ENCODE peak calls at places on chromosomes 13 and 19, in six cellular contexts. X is esophagus squamous epithelium; I is NCI-H2081; P is stimulated activated CD8-positive, alpha-beta memory T cell treated with anti-CD3 and anti-CD28 coated beads, Interleukin-12 subunit alpha, Interleukin-12 subunit beta, amount 100 ng/mL, for 1 hour; S is stimulated activated CD4-positive, alpha-beta T cell treated with anti-CD3 and anti-CD28 coated beads, Interleukin-4, amount 100 ng/mL, for 1 hour; Y is activated CD8-positive, alpha-beta memory T cell treated with anti-CD3 and anti-CD28 coated beads for 1 hour. H is an unnamed sample.

GRCh38 chr19:4606921-4607678 is 32.2 kb upstream of the TNFAIP8L1 start:
- DNase-seq in X (no peak), I (peak), P (no peak), S (no peak), Y (no peak), H (no peak)

GRCh38 chr13:34883381-34883780 is 58.7 kb upstream of the NBEA start:
- DNase-seq in X (no peak), I (no peak), P (no peak), S (no peak), Y (no peak), H (no peak)

GRCh38 chr19:42184401-42184861 is 33.0 kb downstream of the DEDD2 start:
- DNase-seq in X (no peak), I (peak), P (peak), S (peak), Y (no peak), H (peak)

GRCh38 chr13:65744761-65745160 is 1485.4 kb downstream of the PCDH9 start:
- DNase-seq in X (no peak), I (no peak), P (no peak), S (no peak), Y (no peak), H (no peak)

GRCh38 chr13:98741741-98742435 is 10.6 kb downstream of the SLC15A1 start:
- DNase-seq in X (no peak), I (no peak), P (no peak), S (no peak), Y (no peak), H (no peak)

GRCh38 chr13:70249332-70250064 is 141.2 kb upstream of the KLHL1 start:
- DNase-seq in X (no peak), I (peak), P (no peak), S (no peak), Y (no peak), H (no peak)

GRCh38 chr13:90171649-90172048 is 1175.8 kb upstream of the MIR17HG start:
- DNase-seq in X (no peak), I (no peak), P (no peak), S (no peak), Y (no peak), H (no peak)

GRCh38 chr19:35478794-35479193 is 11.5 kb downstream of the KRTDAP start:
- DNase-seq in X (no peak), I (no peak), P (no peak), S (no peak), Y (no peak), H (no peak)

GRCh38 chr13:51341804-51342203 is 2.3 kb downstream of the SERPINE3 start:
- DNase-seq in X (no peak), I (no peak), P (no peak), S (no peak), Y (no peak), H (no peak)

GRCh38 chr13:45770886-45771285 is 68.8 kb downstream of the CBY2 start:
- DNase-seq in X (no peak), I (no peak), P (no peak), S (no peak), Y (no peak), H (no peak)

GRCh38 chr13:72782717-72783116 is 784 bp downstream of the PIBF1 start:
- DNase-seq in X (no peak), I (no peak), P (no peak), S (no peak), Y (no peak), H (no peak)

GRCh38 chr19:43576479-43576878 is 878 bp downstream of the PINLYP start:
- DNase-seq in X (no peak), I (no peak), P (no peak), S (no peak), Y (no peak), H (no peak)

GRCh38 chr13:94305463-94305862 is 174.0 kb downstream of the DCT start:
- DNase-seq in X (no peak), I (no peak), P (no peak), S (no peak), Y (no peak), H (peak)

GRCh38 chr19:23095406-23095805 is 21.4 kb upstream of the ZNF730 start:
- DNase-seq in X (no peak), I (no peak), P (no peak), S (no peak), Y (no peak), H (no peak)

GRCh38 chr19:44059229-44059628 is 7.4 kb downstream of the ZNF223 start:
- DNase-seq in X (no peak), I (no peak), P (no peak), S (no peak), Y (no peak), H (no peak)

GRCh38 chr13:102564564-102564963 is 32.2 kb upstream of the TPP2 start:
- DNase-seq in X (no peak), I (no peak), P (no peak), S (no peak), Y (no peak), H (no peak)

GRCh38 chr13:30927595-30927994 is 4.9 kb upstream of the TEX26 start:
- DNase-seq in X (no peak), I (no peak), P (no peak), S (no peak), Y (no peak), H (no peak)

GRCh38 chr13:92317066-92317465 is 909.5 kb upstream of the GPC6 start:
- DNase-seq in X (no peak), I (no peak), P (no peak), S (no peak), Y (no peak), H (no peak)

GRCh38 chr19:39919976-39920375 is 14.5 kb downstream of the FCGBP start:
- DNase-seq in X (no peak), I (no peak), P (no peak), S (no peak), Y (no peak), H (no peak)

GRCh38 chr13:101473458-101473857 is 21.0 kb downstream of the ITGBL1 start:
- DNase-seq in X (no peak), I (no peak), P (no peak), S (no peak), Y (no peak), H (no peak)

GRCh38 chr19:30522359-30522758 is 150.2 kb downstream of the ZNF536 start:
- DNase-seq in X (no peak), I (no peak), P (no peak), S (no peak), Y (no peak), H (no peak)

GRCh38 chr19:21483589-21484170 is 21.7 kb upstream of the ZNF429 start:
- DNase-seq in X (no peak), I (no peak), P (peak), S (peak), Y (no peak), H (no peak)

GRCh38 chr13:43698743-43699142 is 88.0 kb downstream of the ENOX1 start:
- DNase-seq in X (no peak), I (no peak), P (no peak), S (no peak), Y (no peak), H (no peak)

GRCh38 chr13:21365574-21365973 is 93.5 kb downstream of the ZDHHC20 start:
- DNase-seq in X (no peak), I (no peak), P (peak), S (no peak), Y (no peak), H (no peak)

GRCh38 chr13:112226320-112227002 is 149.7 kb upstream of the SPACA7 start:
- DNase-seq in X (no peak), I (no peak), P (no peak), S (no peak), Y (no peak), H (no peak)

GRCh38 chr19:3310280-3310679 is 56.1 kb upstream of the NFIC start:
- DNase-seq in X (no peak), I (no peak), P (no peak), S (no peak), Y (no peak), H (no peak)

GRCh38 chr13:30108913-30109237 is 198.5 kb downstream of the KATNAL1 start:
- DNase-seq in X (no peak), I (no peak), P (no peak), S (no peak), Y (no peak), H (no peak)

H was measured in amniotic stem cell.